ENCODE peak calls at places on chromosomes 4 and X, in five cellular contexts. D is left ventricle myocardium inferior, H is GM20000, S is endothelial cell, I is chondrocyte. F is an unnamed sample.

GRCh38 chr4:123856689-123857545 is 460.3 kb downstream of the SPRY1 start:
- DNase-seq in D (peak; percentile 39), H (no peak), S (peak; percentile 61), I (no peak), F (no peak)

GRCh38 chr4:26145212-26145611 is 175.6 kb upstream of the RBPJ start:
- DNase-seq in D (no peak), H (no peak), S (no peak), I (no peak), F (no peak)

GRCh38 chr4:26028793-26029511 is 114.9 kb downstream of the SMIM20 start:
- DNase-seq in D (peak; percentile 75), H (peak; percentile 78), S (peak; percentile 88), I (no peak), F (no peak)

GRCh38 chrX:126580877-126581276 is 28.3 kb upstream of the DCAF12L1 start:
- DNase-seq in D (no peak), H (no peak), S (no peak), I (peak; percentile 86), F (peak; percentile 85)

GRCh38 chr4:42904986-42905385 is 12.5 kb downstream of the GRXCR1 start:
- DNase-seq in D (no peak), H (no peak), S (no peak), I (no peak), F (no peak)

GRCh38 chr4:122584517-122584916 is 36.3 kb downstream of the IL21 start:
- DNase-seq in D (no peak), H (peak; percentile 28), S (no peak), I (no peak), F (no peak)

GRCh38 chrX:23008431-23009099 is 8.8 kb downstream of the DDX53 start:
- DNase-seq in D (no peak), H (no peak), S (no peak), I (no peak), F (no peak)

GRCh38 chr4:119189638-119190037 is 22.9 kb upstream of the USP53 start:
- DNase-seq in D (no peak), H (no peak), S (no peak), I (no peak), F (no peak)

GRCh38 chr4:7403001-7403400 is 31.7 kb downstream of the PSAPL1 start:
- DNase-seq in D (peak; percentile 29), H (no peak), S (no peak), I (no peak), F (peak; percentile 27)

GRCh38 chrX:83845397-83845796 is 15.5 kb upstream of the CYLC1 start:
- DNase-seq in D (no peak), H (peak; percentile 10), S (peak; percentile 2), I (no peak), F (no peak)

GRCh38 chr4:88592600-88593448 is 544 bp downstream of the HERC3 start:
- DNase-seq in D (peak; percentile 81), H (peak; percentile 92), S (peak; percentile 65), I (no peak), F (peak; percentile 88)

GRCh38 chr4:139655116-139655515 is 10.5 kb upstream of the MGST2 start:
- DNase-seq in D (no peak), H (no peak), S (peak; percentile 26), I (no peak), F (no peak)

GRCh38 chrX:50594788-50595187 is 124.2 kb upstream of the DGKK start:
- DNase-seq in D (no peak), H (no peak), S (peak; percentile 27), I (no peak), F (no peak)

GRCh38 chr4:175807596-175807995 is 4.5 kb downstream of the GPM6A start:
- DNase-seq in D (no peak), H (no peak), S (no peak), I (no peak), F (no peak)

GRCh38 chrX:71107762-71108360 is 1.3 kb upstream of the CXorf65 start:
- DNase-seq in D (no peak), H (no peak), S (no peak), I (no peak), F (no peak)

GRCh38 chrX:8520791-8521190 is 56.2 kb downstream of the VCX3B start:
- DNase-seq in D (no peak), H (no peak), S (no peak), I (no peak), F (no peak)

GRCh38 chr4:176034936-176035335 is 30.7 kb upstream of the WDR17 start:
- DNase-seq in D (no peak), H (no peak), S (no peak), I (no peak), F (no peak)

GRCh38 chrX:97563531-97564133 is 679.9 kb downstream of the RPA4 start:
- DNase-seq in D (peak; percentile 16), H (peak; percentile 30), S (no peak), I (no peak), F (no peak)

GRCh38 chrX:147978931-147979330 is 2.2 kb upstream of the FMR1NB start:
- DNase-seq in D (no peak), H (no peak), S (no peak), I (no peak), F (no peak)

GRCh38 chrX:150616863-150617198 is 48.4 kb downstream of the MTM1 start:
- DNase-seq in D (no peak), H (no peak), S (no peak), I (no peak), F (no peak)

GRCh38 chr4:48295116-48295515 is 25.5 kb upstream of the TEC start:
- DNase-seq in D (no peak), H (no peak), S (no peak), I (no peak), F (no peak)

GRCh38 chr4:103934178-103934789 is 214.5 kb upstream of the TACR3 start:
- DNase-seq in D (no peak), H (peak; percentile 54), S (peak; percentile 18), I (no peak), F (no peak)

GRCh38 chrX:150087612-150088011 is 149.3 kb upstream of the EOLA2 start:
- DNase-seq in D (no peak), H (no peak), S (no peak), I (no peak), F (no peak)

GRCh38 chrX:51182545-51182944 is 150.1 kb upstream of the NUDT10 start:
- DNase-seq in D (no peak), H (no peak), S (peak; percentile 4), I (no peak), F (no peak)

GRCh38 chr4:112411781-112412281 is 104.1 kb downstream of the NEUROG2 start:
- DNase-seq in D (no peak), H (no peak), S (no peak), I (no peak), F (no peak)

GRCh38 chr4:5722328-5722727 is 11.3 kb downstream of the EVC start:
- DNase-seq in D (no peak), H (no peak), S (no peak), I (no peak), F (no peak)

GRCh38 chr4:69470561-69470960 is 25.1 kb downstream of the UGT2B4 start:
- DNase-seq in D (no peak), H (no peak), S (no peak), I (no peak), F (no peak)
- TF ChIP-seq CTCF in D (no peak), H (no peak), S (no peak), I (no peak), F (no peak)

GRCh38 chrX:39157006-39157405 is 355.7 kb downstream of the MID1IP1 start:
- DNase-seq in D (no peak), H (no peak), S (no peak), I (no peak), F (no peak)

GRCh38 chrX:39150621-39151020 is 349.4 kb downstream of the MID1IP1 start:
- DNase-seq in D (no peak), H (no peak), S (no peak), I (no peak), F (no peak)

GRCh38 chrX:39149761-39150160 is 348.5 kb downstream of the MID1IP1 start:
- DNase-seq in D (peak; percentile 75), H (peak; percentile 34), S (peak; percentile 64), I (no peak), F (no peak)

GRCh38 chrX:39150210-39150609 is 349.0 kb downstream of the MID1IP1 start:
- DNase-seq in D (no peak), H (no peak), S (no peak), I (no peak), F (no peak)

GRCh38 chrX:39152106-39152649 is 350.9 kb downstream of the MID1IP1 start:
- DNase-seq in D (peak; percentile 16), H (peak; percentile 53), S (peak; percentile 68), I (no peak), F (no peak)
- TF ChIP-seq CTCF in D (peak; percentile 50), H (peak; percentile 44), S (peak; percentile 66), I (peak; percentile 67), F (peak; percentile 36)

GRCh38 chr4:81499840-81500239 is 28.1 kb upstream of the RASGEF1B start:
- DNase-seq in D (no peak), H (no peak), S (no peak), I (no peak), F (no peak)

GRCh38 chr4:81504685-81505598 is 33.2 kb upstream of the RASGEF1B start:
- DNase-seq in D (peak; percentile 65), H (peak; percentile 20), S (no peak), I (no peak), F (no peak)

GRCh38 chr4:81502561-81502960 is 30.9 kb upstream of the RASGEF1B start:
- DNase-seq in D (no peak), H (no peak), S (no peak), I (no peak), F (no peak)

GRCh38 chr4:81506731-81507130 is 35.0 kb upstream of the RASGEF1B start:
- DNase-seq in D (no peak), H (peak; percentile 23), S (no peak), I (no peak), F (no peak)

GRCh38 chr4:81503586-81503985 is 31.9 kb upstream of the RASGEF1B start:
- DNase-seq in D (no peak), H (no peak), S (no peak), I (no peak), F (no peak)
- TF ChIP-seq CTCF in D (no peak), H (no peak), S (no peak), I (no peak), F (no peak)

GRCh38 chr4:110629780-110630500 is 7.1 kb upstream of the PITX2 start:
- DNase-seq in D (no peak), H (peak; percentile 10), S (no peak), I (no peak), F (no peak)

GRCh38 chr4:110630621-110631402 is 7.9 kb upstream of the PITX2 start:
- DNase-seq in D (no peak), H (peak; percentile 23), S (peak; percentile 36), I (no peak), F (no peak)

GRCh38 chr4:110633358-110634319 is 10.8 kb upstream of the PITX2 start:
- DNase-seq in D (no peak), H (peak; percentile 21), S (peak; percentile 25), I (no peak), F (no peak)

GRCh38 chr4:110632506-110633357 is 9.9 kb upstream of the PITX2 start:
- DNase-seq in D (no peak), H (peak; percentile 34), S (peak; percentile 18), I (no peak), F (no peak)

GRCh38 chr4:110631582-110632505 is 9.0 kb upstream of the PITX2 start:
- DNase-seq in D (peak; percentile 49), H (peak; percentile 88), S (peak; percentile 84), I (no peak), F (no peak)
- TF ChIP-seq CTCF in D (peak; percentile 70), H (peak; percentile 82), S (peak; percentile 78), I (peak; percentile 89), F (peak; percentile 67)

GRCh38 chrX:152908486-152908885 is 10.6 kb downstream of the ZNF185 start:
- DNase-seq in D (no peak), H (no peak), S (no peak), I (no peak), F (no peak)
- TF ChIP-seq CTCF in D (no peak), H (no peak), S (no peak), I (no peak), F (no peak)